ENCODE peak calls at places on chromosomes 16 and 17, in four cellular contexts. L is Peyer's patch, W is uterus, J is H7. H is an unnamed sample.

GRCh38 chr17:80429356-80430275 is 14.6 kb downstream of the ENDOV start:
- DNase-seq in W (no peak), J (no peak), L (peak), H (no peak)

GRCh38 chr17:81221842-81222619 is 734 bp downstream of the CEP131 start:
- DNase-seq in W (no peak), J (peak), L (no peak), H (no peak)

GRCh38 chr16:8453359-8453758 is 137.0 kb downstream of the TMEM114 start:
- DNase-seq in J (no peak), L (no peak), W (no peak), H (no peak)

GRCh38 chr17:29840884-29841283 is 89.1 kb downstream of the SSH2 start:
- DNase-seq in L (no peak), J (no peak), W (no peak), H (no peak)

GRCh38 chr16:83363521-83363920 is 444.3 kb upstream of the HSBP1 start:
- DNase-seq in J (no peak), W (no peak), L (no peak), H (no peak)

GRCh38 chr16:22424161-22424937 is 49.9 kb upstream of the CDR2 start:
- DNase-seq in W (peak), J (no peak), L (no peak), H (no peak)

GRCh38 chr16:28879841-28880588 is 1.7 kb downstream of the ATP2A1 start:
- DNase-seq in L (peak), J (peak), W (peak), H (peak)

GRCh38 chr17:6067060-6067459 is 3.1 kb upstream of the WSCD1 start:
- DNase-seq in W (no peak), L (no peak), J (no peak), H (no peak)

GRCh38 chr16:74577882-74578366 is 29.0 kb downstream of the GLG1 start:
- DNase-seq in J (no peak), W (no peak), L (no peak), H (peak)

GRCh38 chr17:80720624-80721577 is 176.3 kb downstream of the RPTOR start:
- DNase-seq in W (no peak), J (no peak), L (no peak), H (no peak)

GRCh38 chr16:80614908-80615696 is 74.3 kb downstream of the DYNLRB2 start:
- DNase-seq in L (no peak), J (no peak), W (no peak), H (no peak)

GRCh38 chr17:71335212-71335611 is 785.6 kb upstream of the SOX9 start:
- DNase-seq in W (no peak), L (no peak), J (no peak), H (no peak)

GRCh38 chr17:62662855-62663254 is 35.4 kb downstream of the MRC2 start:
- DNase-seq in L (no peak), J (no peak), W (no peak), H (no peak)

GRCh38 chr16:73057369-73058210 is 9.7 kb upstream of the ZFHX3 start:
- DNase-seq in J (peak), L (peak), W (peak), H (no peak)

GRCh38 chr16:77782694-77783093 is 5.7 kb upstream of the VAT1L start:
- DNase-seq in J (peak), L (no peak), W (no peak), H (no peak)

GRCh38 chr17:8472663-8473062 is 37.0 kb downstream of the NDEL1 start:
- DNase-seq in J (peak), W (no peak), L (no peak), H (no peak)

GRCh38 chr16:89949756-89950155 is 1.2 kb downstream of the DEF8 start:
- DNase-seq in W (no peak), L (no peak), J (no peak), H (no peak)

GRCh38 chr17:43902190-43902589 is 5.1 kb downstream of the MPP2 start:
- DNase-seq in W (no peak), J (no peak), L (no peak), H (no peak)

GRCh38 chr16:88298166-88298881 is 84.4 kb upstream of the ZNF469 start:
- DNase-seq in J (no peak), L (no peak), W (no peak), H (no peak)

GRCh38 chr17:82835766-82836512 is 3.9 kb downstream of the ZNF750 start:
- DNase-seq in J (peak), L (no peak), W (no peak), H (no peak)

GRCh38 chr16:28324235-28324886 is 32.0 kb downstream of the SBK1 start:
- DNase-seq in W (no peak), J (no peak), L (no peak), H (no peak)

GRCh38 chr16:67433131-67433719 is 2.3 kb downstream of the HSD11B2 start:
- DNase-seq in L (peak), J (no peak), W (no peak), H (no peak)

GRCh38 chr16:4373909-4374742 is 2.5 kb downstream of the VASN start:
- DNase-seq in W (peak), L (no peak), J (peak), H (no peak)

GRCh38 chr17:21528031-21528684 is 152.0 kb downstream of the KCNJ12 start:
- DNase-seq in L (no peak), W (no peak), J (no peak), H (no peak)

GRCh38 chr17:65332375-65332774 is 195.2 kb downstream of the RGS9 start:
- DNase-seq in J (peak), L (no peak), W (no peak), H (no peak)

GRCh38 chr17:64112978-64113377 is 17.0 kb downstream of the ERN1 start:
- DNase-seq in J (no peak), L (no peak), W (no peak), H (no peak)

GRCh38 chr16:85753559-85753958 is 2.7 kb upstream of the C16orf74 start:
- DNase-seq in J (no peak), W (no peak), L (no peak), H (no peak)

GRCh38 chr17:79788989-79789942 is 7.6 kb downstream of the CBX8 start:
- DNase-seq in L (no peak), J (peak), W (no peak), H (no peak)

GRCh38 chr17:45719335-45720071 is 64.6 kb upstream of the CRHR1 start:
- DNase-seq in L (no peak), W (no peak), J (peak), H (peak)

GRCh38 chr17:78933025-78933958 is 8.1 kb upstream of the TIMP2 start:
- DNase-seq in L (no peak), W (peak), J (no peak), H (no peak)

GRCh38 chr17:7767425-7768021 is 50.0 kb downstream of the DNAH2 start:
- DNase-seq in W (no peak), L (no peak), J (no peak), H (no peak)

GRCh38 chr16:74874912-74875311 is 100.3 kb upstream of the FA2H start:
- DNase-seq in W (no peak), L (no peak), J (peak), H (no peak)

GRCh38 chr17:18987230-18987610 is 17.3 kb downstream of the FAM83G start:
- DNase-seq in W (no peak), J (no peak), L (no peak), H (no peak)

GRCh38 chr17:9902116-9902515 is 3.0 kb downstream of the RCVRN start:
- DNase-seq in L (no peak), J (peak), W (no peak), H (no peak)

GRCh38 chr17:8386841-8387240 is 3.8 kb upstream of the RPL26 start:
- DNase-seq in J (no peak), W (no peak), L (no peak), H (no peak)

GRCh38 chr17:51540151-51540550 is 279.8 kb downstream of the UTP18 start:
- DNase-seq in L (no peak), J (no peak), W (no peak), H (no peak)

GRCh38 chr17:48996696-48997102 is 486 bp upstream of the IGF2BP1 start:
- DNase-seq in L (no peak), W (no peak), J (no peak), H (no peak)

GRCh38 chr17:48994548-48995331 is 2.4 kb upstream of the IGF2BP1 start:
- DNase-seq in J (no peak), W (no peak), L (no peak), H (no peak)

GRCh38 chr17:48997103-48997826 is at the start of gene IGF2BP1:
- DNase-seq in J (peak), W (no peak), L (peak), H (peak)

GRCh38 chr17:48995332-48995870 is 1.8 kb upstream of the IGF2BP1 start:
- DNase-seq in L (no peak), W (no peak), J (peak), H (peak)

DNA sequence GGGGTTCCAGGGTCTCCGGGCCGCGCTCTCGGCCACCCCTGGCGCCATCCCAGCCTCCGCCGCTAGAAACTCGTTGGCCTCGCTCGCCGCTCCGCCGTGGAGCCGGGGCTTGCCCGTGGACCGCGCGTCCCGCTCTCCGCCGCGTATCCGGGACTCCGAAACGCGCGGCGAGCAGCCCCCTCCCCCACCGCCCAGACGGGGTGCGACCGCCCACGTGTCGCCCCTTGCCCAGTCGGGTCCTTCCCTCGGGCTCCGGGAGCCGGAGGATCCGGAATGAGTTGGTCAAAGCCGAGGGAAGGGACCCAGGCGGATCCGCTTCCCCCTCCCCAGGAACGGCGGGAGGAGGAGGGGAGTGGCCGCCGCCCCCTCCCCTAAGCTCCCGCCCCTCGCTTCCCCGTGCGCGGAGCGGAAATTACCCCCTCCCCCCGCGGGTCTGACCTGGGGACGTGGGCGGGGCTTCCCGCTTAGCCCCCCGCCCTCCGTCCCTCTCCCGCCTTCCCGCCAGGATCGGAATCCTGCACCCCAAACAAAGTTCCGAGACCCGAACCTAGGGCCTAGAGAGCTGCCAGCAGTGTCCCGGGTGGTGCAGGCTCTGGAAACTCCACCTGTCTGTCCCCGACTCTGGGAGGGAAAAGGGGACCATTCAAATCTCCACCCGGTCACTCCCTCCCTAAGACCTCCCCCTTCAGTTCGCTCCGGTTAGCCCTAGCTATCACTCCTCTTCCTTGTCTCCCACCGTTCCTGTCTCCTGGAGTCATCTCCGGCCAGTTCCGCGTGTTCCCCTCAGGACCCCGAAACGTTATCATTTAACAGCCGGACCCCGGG is 1.1 kb upstream of the IGF2BP1 start:
- DNase-seq in L (no peak), J (peak), W (no peak), H (peak)
- H3K4me3 ChIP-seq in L (no peak), J (peak), W (no peak), H (peak)

GRCh38 chr16:11964761-11965539 is at the start of gene TNFRSF17:
- DNase-seq in J (no peak), W (no peak), L (no peak), H (no peak)
- H3K4me3 ChIP-seq in J (no peak), W (no peak), L (no peak), H (no peak)

DNA sequence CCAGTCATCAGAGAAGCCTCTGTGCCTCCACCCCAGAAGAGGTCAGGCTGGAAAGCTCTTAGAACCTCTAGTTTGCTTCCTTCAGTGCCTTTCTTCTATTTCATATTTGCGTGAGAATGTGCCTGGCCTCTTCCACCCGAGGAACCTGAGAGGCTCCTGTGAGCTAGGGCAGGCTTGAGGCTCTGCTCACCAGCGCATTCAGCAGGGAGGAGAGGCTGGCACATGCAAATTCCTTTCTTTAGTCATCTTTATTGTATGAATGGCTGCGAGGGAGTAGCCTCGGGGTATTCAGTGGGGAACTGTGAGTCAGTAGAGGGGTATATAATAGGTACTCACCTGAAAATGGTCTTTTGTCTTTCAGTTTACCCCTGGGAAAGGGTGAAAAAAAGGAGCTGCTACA is 268.3 kb downstream of the ABCC12 start:
- DNase-seq in J (no peak), L (no peak), W (no peak), H (peak)
- H3K4me3 ChIP-seq in J (no peak), L (no peak), W (no peak), H (no peak)

GRCh38 chr17:75003957-75004355 is 8.5 kb upstream of the MRPL58 start:
- DNase-seq in W (no peak), J (peak), L (no peak), H (no peak)
- H3K4me3 ChIP-seq in W (no peak), J (no peak), L (no peak), H (no peak)

DNA sequence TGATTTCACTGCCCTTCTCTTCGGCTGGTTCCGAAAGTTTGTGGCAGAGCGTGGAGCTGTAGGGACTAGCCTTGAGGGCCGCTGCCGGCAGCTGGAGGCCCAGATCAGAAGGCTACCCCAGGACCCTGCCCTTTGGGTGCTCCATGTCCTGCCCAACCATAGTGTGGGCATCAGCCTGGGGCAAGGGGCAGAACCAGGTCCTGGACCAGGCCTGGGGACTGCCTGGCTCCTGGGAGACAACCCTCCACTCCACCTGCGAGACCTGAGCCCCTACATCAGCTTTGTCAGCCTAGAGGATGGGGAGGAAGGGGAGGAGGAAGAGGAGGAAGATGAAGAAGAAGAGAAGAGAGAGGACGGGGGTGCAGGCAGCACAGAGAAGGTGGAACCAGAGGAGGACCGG is 856 bp upstream of the CXCL16 start:
- DNase-seq in W (no peak), J (no peak), L (no peak), H (no peak)
- H3K4me3 ChIP-seq in W (no peak), J (no peak), L (no peak), H (no peak)

GRCh38 chr17:3963214-3964201 is 729 bp downstream of the ATP2A3 start:
- DNase-seq in J (peak), L (peak), W (no peak), H (no peak)

GRCh38 chr17:3960764-3961163 is 3.5 kb downstream of the ATP2A3 start:
- DNase-seq in L (no peak), J (no peak), W (no peak), H (no peak)

GRCh38 chr17:3959921-3960601 is 4.2 kb downstream of the ATP2A3 start:
- DNase-seq in L (no peak), W (no peak), J (no peak), H (no peak)

GRCh38 chr17:3962217-3963069 is 1.8 kb downstream of the ATP2A3 start:
- DNase-seq in W (no peak), J (peak), L (no peak), H (no peak)

DNA sequence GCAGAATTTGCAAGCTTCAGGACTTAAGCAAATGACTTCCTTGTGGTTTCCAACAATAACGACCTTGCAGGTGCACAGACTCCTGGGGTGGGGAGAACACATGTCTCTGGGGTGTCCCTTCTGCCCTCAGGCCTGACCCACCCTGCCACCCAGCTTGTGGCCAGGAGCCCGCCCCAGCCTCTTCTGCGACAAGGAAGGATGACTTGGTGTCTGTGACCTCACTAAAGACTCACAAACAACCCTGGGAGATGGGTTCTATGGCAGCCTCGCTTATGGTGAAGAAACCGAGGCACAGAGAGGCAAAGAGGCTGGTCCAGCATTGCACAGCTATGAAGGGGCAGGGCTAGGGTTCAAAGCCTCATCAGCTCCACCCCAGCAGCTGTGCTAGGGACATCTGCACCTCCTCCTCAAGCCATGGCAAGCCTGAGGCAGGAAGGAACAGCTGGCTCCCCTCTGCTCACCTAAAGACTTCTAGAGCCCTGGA is 2.6 kb downstream of the ATP2A3 start:
- DNase-seq in L (no peak), J (no peak), W (no peak), H (no peak)
- H3K4me3 ChIP-seq in L (peak), J (no peak), W (no peak), H (no peak)

DNA sequence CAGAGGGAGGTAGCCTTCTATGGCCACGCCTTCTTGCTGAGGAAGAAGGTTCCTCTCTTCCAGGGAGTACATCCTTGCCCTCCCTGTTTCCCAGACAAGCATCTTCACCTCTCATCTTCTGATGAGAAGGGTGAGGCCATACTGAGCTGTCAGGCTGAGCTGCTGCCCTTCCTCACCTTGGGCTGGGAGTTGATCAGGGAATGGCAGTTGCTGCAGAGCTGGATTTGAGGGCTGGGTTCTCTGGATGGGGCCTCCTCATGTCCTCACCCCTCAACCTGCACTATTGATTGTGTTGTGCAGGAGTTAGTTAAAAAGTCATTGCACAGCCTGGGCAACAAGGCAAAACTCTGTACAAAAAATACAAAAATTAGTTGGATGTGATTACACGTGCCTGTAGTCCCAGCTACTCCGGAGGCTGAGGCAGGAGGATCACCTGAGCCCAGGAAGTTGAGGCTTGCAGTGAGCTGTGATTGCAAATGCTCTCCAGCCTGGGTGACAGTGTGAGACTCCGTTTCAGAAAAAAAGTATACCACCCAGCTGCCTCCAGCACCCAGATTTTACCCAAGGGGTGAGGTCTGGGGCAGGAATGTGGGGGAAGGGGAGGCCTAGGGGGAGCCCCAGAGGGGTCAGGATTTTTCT is 2.0 kb downstream of the ERBB2 start:
- DNase-seq in L (no peak), J (no peak), W (no peak), H (no peak)
- H3K4me3 ChIP-seq in L (peak), J (peak), W (no peak), H (no peak)

DNA sequence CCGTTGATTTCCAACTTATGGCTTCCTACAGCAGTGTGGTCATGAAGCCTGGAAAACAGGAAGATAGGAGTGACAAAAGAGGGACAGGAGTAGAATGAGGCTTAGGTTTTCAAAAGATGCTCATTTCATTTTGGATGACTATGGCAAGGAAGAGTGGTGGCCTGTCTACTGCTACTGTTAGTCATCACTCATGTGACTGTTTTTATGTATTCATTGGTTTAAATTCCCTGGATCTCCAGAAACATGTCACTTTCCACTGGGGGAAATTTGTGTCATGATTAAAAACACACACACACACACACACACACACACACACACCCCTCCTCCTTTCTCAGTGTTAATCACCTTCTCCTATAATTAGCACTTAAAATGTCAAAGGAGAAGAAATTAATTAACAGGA is 1.1 kb upstream of the CYLD start:
- DNase-seq in L (no peak), W (no peak), J (no peak), H (no peak)
- H3K4me3 ChIP-seq in L (no peak), W (no peak), J (no peak), H (no peak)